ENCODE peak calls at places on chromosome 6, in ten cellular contexts. C is GM23338, B is MM.1S, L is mesendoderm, K is A549, Q is fibroblast of lung, U is PC-9, E is SK-N-SH, Z is GM23248, W is HepG2. M is an unnamed sample.

GRCh38 chr6:109339906-109340678 is 42.2 kb downstream of the CD164 start:
- DNase-seq in L (no peak), C (no peak), Q (no peak), W (no peak), K (no peak), E (no peak), Z (peak; percentile 52), B (no peak), U (no peak), M (no peak)

GRCh38 chr6:28303570-28303969 is 22.2 kb downstream of the PGBD1 start:
- DNase-seq in Z (no peak), U (no peak), K (no peak), B (peak; percentile 32), L (no peak), W (no peak), Q (no peak), C (no peak), E (no peak), M (no peak)

GRCh38 chr6:7442467-7442866 is 52.9 kb downstream of the RIOK1 start:
- DNase-seq in Q (no peak), Z (no peak), B (no peak), K (no peak), L (no peak), E (no peak), U (no peak), C (no peak), W (no peak), M (no peak)

GRCh38 chr6:168956884-168957730 is 296.5 kb downstream of the THBS2 start:
- DNase-seq in Z (peak; percentile 90), W (peak; percentile 67), U (peak; percentile 46), Q (peak; percentile 78), L (peak; percentile 84), E (peak; percentile 77), C (peak; percentile 78), K (peak; percentile 46), B (peak; percentile 37), M (peak; percentile 58)

GRCh38 chr6:111559193-111560097 is 46.2 kb downstream of the TRAF3IP2 start:
- DNase-seq in K (no peak), Q (no peak), B (no peak), U (no peak), C (no peak), L (no peak), W (peak; percentile 34), E (no peak), Z (peak; percentile 51), M (no peak)

GRCh38 chr6:75273009-75273408 is 11.6 kb downstream of the TMEM30A start:
- DNase-seq in Z (no peak), E (no peak), C (no peak), W (no peak), B (no peak), U (no peak), Q (no peak), K (no peak), L (no peak), M (no peak)

GRCh38 chr6:3088446-3088845 is 20.2 kb downstream of the RIPK1 start:
- DNase-seq in U (no peak), Z (peak; percentile 72), B (no peak), K (no peak), W (no peak), C (no peak), L (no peak), Q (peak; percentile 56), E (no peak), M (no peak)

GRCh38 chr6:46909371-46909770 is 12.4 kb downstream of the ADGRF5 start:
- DNase-seq in Z (peak; percentile 21), B (no peak), W (no peak), C (peak; percentile 56), K (no peak), E (no peak), L (peak; percentile 53), U (no peak), Q (peak; percentile 47), M (no peak)

GRCh38 chr6:138105880-138106664 is 1.1 kb downstream of the PERP start:
- DNase-seq in E (no peak), B (peak; percentile 33), Q (no peak), U (peak; percentile 62), W (peak; percentile 63), Z (peak; percentile 28), K (no peak), C (peak; percentile 75), L (peak; percentile 92), M (peak; percentile 27)

GRCh38 chr6:101391772-101392560 is 1.5 kb upstream of the GRIK2 start:
- DNase-seq in E (no peak), C (peak; percentile 51), U (no peak), K (no peak), Q (peak; percentile 15), L (peak; percentile 42), Z (no peak), W (no peak), B (no peak), M (peak; percentile 56)

GRCh38 chr6:14922306-14922705 is 323.6 kb upstream of the JARID2 start:
- DNase-seq in L (peak; percentile 62), Z (peak; percentile 66), Q (peak; percentile 68), C (peak; percentile 44), U (no peak), B (no peak), W (no peak), E (peak; percentile 34), K (no peak), M (peak; percentile 46)

GRCh38 chr6:56019973-56020372 is 144.6 kb upstream of the BMP5 start:
- DNase-seq in Z (peak; percentile 22), E (no peak), C (no peak), Q (no peak), K (no peak), U (no peak), W (no peak), L (no peak), B (no peak), M (no peak)

GRCh38 chr6:15062311-15063252 is 183.3 kb upstream of the JARID2 start:
- DNase-seq in W (no peak), K (no peak), L (no peak), Q (peak; percentile 99), U (peak; percentile 86), C (no peak), B (no peak), Z (peak; percentile 83), E (no peak), M (peak; percentile 26)

GRCh38 chr6:18099501-18099900 is 23.0 kb downstream of the NHLRC1 start:
- DNase-seq in L (no peak), Z (no peak), W (no peak), C (no peak), U (no peak), Q (peak; percentile 38), K (no peak), E (no peak), B (no peak), M (no peak)

GRCh38 chr6:69914015-69914485 is 47.7 kb downstream of the COL19A1 start:
- DNase-seq in B (no peak), W (no peak), L (peak; percentile 93), Z (no peak), E (no peak), Q (no peak), K (no peak), U (no peak), C (peak; percentile 48), M (no peak)

GRCh38 chr6:135440087-135440792 is 57.3 kb downstream of the AHI1 start:
- DNase-seq in L (no peak), Z (no peak), W (no peak), B (peak; percentile 58), K (no peak), U (peak; percentile 17), Q (peak; percentile 36), E (no peak), C (no peak), M (no peak)
- H3K4me2 ChIP-seq in L (no peak overlapping the region), Z (no peak overlapping the region), W (no peak overlapping the region), B (peak overlapping the region; percentile 75), K (no peak overlapping the region), U (no peak overlapping the region), Q (no peak overlapping the region), E (no peak overlapping the region), C (no peak overlapping the region), M (no peak overlapping the region)

GRCh38 chr6:4509506-4509905 is 266.7 kb upstream of the CDYL start:
- DNase-seq in W (no peak), L (no peak), K (no peak), Q (no peak), Z (no peak), E (no peak), C (no peak), B (no peak), U (no peak), M (no peak)

GRCh38 chr6:4511626-4512010 is 264.6 kb upstream of the CDYL start:
- DNase-seq in K (no peak), U (no peak), E (no peak), W (no peak), C (no peak), Q (no peak), Z (no peak), B (no peak), L (no peak), M (no peak)

GRCh38 chr6:4510906-4511625 is 265.1 kb upstream of the CDYL start:
- DNase-seq in W (no peak), C (no peak), K (no peak), Q (no peak), L (no peak), E (no peak), U (no peak), B (no peak), Z (no peak), M (no peak)

GRCh38 chr6:4512101-4512500 is 264.1 kb upstream of the CDYL start:
- DNase-seq in C (no peak), W (no peak), B (no peak), U (no peak), L (no peak), E (no peak), Z (no peak), K (no peak), Q (no peak), M (no peak)

GRCh38 chr6:4510317-4510716 is 265.9 kb upstream of the CDYL start:
- DNase-seq in Q (no peak), W (no peak), Z (no peak), B (no peak), L (no peak), K (no peak), C (no peak), U (no peak), E (no peak), M (no peak)
- H3K4me2 ChIP-seq in Q (no peak overlapping the region), W (no peak overlapping the region), Z (no peak overlapping the region), B (no peak overlapping the region), L (no peak overlapping the region), K (no peak overlapping the region), C (no peak overlapping the region), U (no peak overlapping the region), E (no peak overlapping the region), M (no peak overlapping the region)

GRCh38 chr6:98945311-98946005 is 2.3 kb downstream of the FBXL4 start:
- DNase-seq in L (no peak), Q (no peak), K (no peak), W (no peak), E (no peak), B (no peak), C (no peak), U (no peak), Z (no peak), M (no peak)
- H3K4me2 ChIP-seq in L (no peak overlapping the region), Q (peak overlapping the region; percentile 54), K (peak overlapping the region; percentile 96), W (peak overlapping the region; percentile 81), E (peak overlapping the region; percentile 100), B (no peak overlapping the region), C (no peak overlapping the region), U (peak overlapping the region; percentile 89), Z (peak overlapping the region; percentile 86), M (peak overlapping the region; percentile 86)

DNA sequence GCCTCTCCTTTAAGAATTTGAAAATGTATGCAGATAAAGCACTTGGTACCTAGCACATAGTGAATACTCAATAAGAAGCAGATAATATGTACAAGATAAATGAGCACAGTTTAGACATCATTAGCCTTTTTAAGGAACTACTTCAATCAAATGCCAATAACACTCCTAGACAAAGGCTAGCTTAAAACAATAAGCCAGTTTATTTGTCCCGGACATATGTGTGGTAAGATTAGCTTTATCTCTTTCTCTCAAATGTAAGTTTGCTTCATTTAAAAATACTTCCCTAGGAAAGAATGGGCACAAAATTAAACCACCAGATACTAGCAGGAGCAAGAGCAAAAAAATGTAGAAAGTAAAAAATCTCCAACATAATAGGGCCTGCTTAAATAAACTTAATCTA is 73.8 kb downstream of the MAP3K5 start:
- DNase-seq in Z (no peak), Q (no peak), L (no peak), W (no peak), K (no peak), C (no peak), U (no peak), E (no peak), B (no peak), M (no peak)
- H3K4me2 ChIP-seq in Z (no peak overlapping the region), Q (no peak overlapping the region), L (no peak overlapping the region), W (no peak overlapping the region), K (no peak overlapping the region), C (no peak overlapping the region), U (no peak overlapping the region), E (no peak overlapping the region), B (peak overlapping the region; percentile 23), M (no peak overlapping the region)

M was measured in PC-3.